ENCODE peak calls at places on chromosomes 2 and 18, in four cellular contexts. I, F, Q and W are unnamed samples.

GRCh38 chr2:189648846-189649529 is 12.3 kb upstream of the ASNSD1 start:
- DNase-seq in I (peak; percentile 83), F (no peak), Q (peak; percentile 42), W (no peak)

GRCh38 chr18:40109251-40110049 is 1845.6 kb upstream of the PIK3C3 start:
- DNase-seq in I (no peak), F (no peak), Q (no peak), W (no peak)

GRCh38 chr18:6943143-6943542 is 174.5 kb downstream of the LAMA1 start:
- DNase-seq in I (no peak), F (no peak), Q (no peak), W (no peak)

GRCh38 chr2:51413726-51414125 is 381.8 kb upstream of the NRXN1 start:
- DNase-seq in I (peak; percentile 51), F (no peak), Q (no peak), W (no peak)

GRCh38 chr2:239238381-239238780 is 162.4 kb downstream of the HDAC4 start:
- DNase-seq in I (no peak), F (no peak), Q (no peak), W (no peak)

GRCh38 chr18:79940814-79941472 is 10.5 kb downstream of the SLC66A2 start:
- DNase-seq in I (no peak), F (no peak), Q (no peak), W (no peak)

GRCh38 chr18:8734496-8734895 is 29.1 kb downstream of the MTCL1 start:
- DNase-seq in I (no peak), F (no peak), Q (no peak), W (no peak)

GRCh38 chr2:214103199-214104001 is 307.5 kb upstream of the VWC2L start:
- DNase-seq in I (peak; percentile 25), F (no peak), Q (no peak), W (no peak)

GRCh38 chr18:46821856-46822711 is 65.2 kb upstream of the ST8SIA5 start:
- DNase-seq in I (no peak), F (no peak), Q (no peak), W (no peak)

GRCh38 chr2:189236066-189236465 is 56.5 kb upstream of the COL5A2 start:
- DNase-seq in I (peak; percentile 51), F (no peak), Q (peak; percentile 75), W (no peak)

GRCh38 chr2:18777250-18777812 is 188.0 kb upstream of the NT5C1B start:
- DNase-seq in I (no peak), F (no peak), Q (no peak), W (no peak)

GRCh38 chr2:222878877-222879601 is 18.2 kb downstream of the ACSL3 start:
- DNase-seq in I (peak; percentile 84), F (no peak), Q (peak; percentile 94), W (peak; percentile 16)

GRCh38 chr2:172823451-172823850 is 87.8 kb downstream of the RAPGEF4 start:
- DNase-seq in I (no peak), F (no peak), Q (no peak), W (no peak)

GRCh38 chr2:56519806-56520205 is 336.0 kb downstream of the CCDC85A start:
- DNase-seq in I (no peak), F (no peak), Q (no peak), W (no peak)

GRCh38 chr2:19525313-19525712 is 166.9 kb upstream of the OSR1 start:
- DNase-seq in I (no peak), F (no peak), Q (no peak), W (no peak)

GRCh38 chr2:225889452-225889851 is 489.9 kb downstream of the NYAP2 start:
- DNase-seq in I (peak; percentile 94), F (peak; percentile 11), Q (peak; percentile 83), W (no peak)

GRCh38 chr2:183248866-183249567 is 124.8 kb downstream of the NUP35 start:
- DNase-seq in I (peak; percentile 23), F (peak; percentile 72), Q (peak; percentile 67), W (no peak)

GRCh38 chr2:46229134-46230063 is 67.8 kb upstream of the EPAS1 start:
- DNase-seq in I (peak; percentile 20), F (no peak), Q (peak; percentile 67), W (no peak)

GRCh38 chr2:150125708-150126107 is 361.8 kb downstream of the RND3 start:
- DNase-seq in I (peak; percentile 86), F (no peak), Q (peak; percentile 90), W (no peak)

GRCh38 chr2:207131634-207132418 is 33.9 kb downstream of the KLF7 start:
- DNase-seq in I (no peak), F (no peak), Q (no peak), W (no peak)

GRCh38 chr2:152566728-152567069 is 150.6 kb downstream of the PRPF40A start:
- DNase-seq in I (peak; percentile 56), F (no peak), Q (peak; percentile 73), W (no peak)

GRCh38 chr2:96156926-96157648 is 11.8 kb upstream of the DUSP2 start:
- DNase-seq in I (no peak), F (no peak), Q (no peak), W (no peak)

GRCh38 chr18:26034850-26035497 is 55.4 kb downstream of the SS18 start:
- DNase-seq in I (no peak), F (no peak), Q (no peak), W (no peak)

GRCh38 chr2:177906041-177906718 is 166.4 kb downstream of the PDE11A start:
- DNase-seq in I (peak; percentile 47), F (no peak), Q (peak; percentile 64), W (no peak)

GRCh38 chr2:133362061-133362476 is 206.2 kb downstream of the NCKAP5 start:
- DNase-seq in I (peak; percentile 85), F (peak; percentile 16), Q (peak; percentile 81), W (peak; percentile 32)

GRCh38 chr2:149068996-149069888 is 30.7 kb downstream of the LYPD6B start:
- DNase-seq in I (peak; percentile 61), F (no peak), Q (peak; percentile 87), W (peak; percentile 47)

GRCh38 chr2:13001408-13001807 is 284.7 kb downstream of the TRIB2 start:
- DNase-seq in I (no peak), F (no peak), Q (no peak), W (no peak)

GRCh38 chr2:127048969-127049897 is 57.7 kb downstream of the BIN1 start:
- DNase-seq in I (no peak), F (no peak), Q (no peak), W (no peak)

GRCh38 chr2:60463249-60463648 is 90.2 kb downstream of the BCL11A start:
- DNase-seq in I (peak; percentile 48), F (peak; percentile 24), Q (no peak), W (no peak)